ENCODE peak calls at places on chromosomes 4 and X, in eight cellular contexts. B, Z, U, H, E, D, W and V are unnamed samples.

GRCh38 chr4:73718375-73719373 is 21.7 kb upstream of the CXCL8 start:
- DNase-seq in Z (no peak), E (no peak), H (no peak), B (no peak), W (no peak), D (no peak), U (no peak), V (no peak)

GRCh38 chr4:113383111-113383785 is 333.8 kb downstream of the ANK2 start:
- DNase-seq in E (no peak), U (no peak), W (no peak), Z (peak; percentile 36), D (no peak), H (no peak), B (peak; percentile 93), V (no peak)

GRCh38 chr4:112862318-112862674 is 187.2 kb upstream of the ANK2 start:
- DNase-seq in B (no peak), D (no peak), H (no peak), E (no peak), U (no peak), Z (no peak), W (no peak), V (no peak)

GRCh38 chr4:125849869-125850268 is 535.1 kb downstream of the FAT4 start:
- DNase-seq in Z (no peak), U (no peak), B (peak; percentile 56), E (peak; percentile 7), H (no peak), D (no peak), W (no peak), V (no peak)

GRCh38 chrX:48509619-48510018 is 827 bp downstream of the PORCN start:
- DNase-seq in W (no peak), Z (no peak), D (no peak), B (no peak), H (no peak), U (no peak), E (no peak), V (no peak)

GRCh38 chr4:122842984-122843531 is 16.4 kb downstream of the FGF2 start:
- DNase-seq in E (no peak), D (no peak), B (no peak), H (no peak), Z (no peak), U (no peak), W (no peak), V (no peak)

GRCh38 chr4:113300384-113301011 is 251.0 kb downstream of the ANK2 start:
- DNase-seq in E (peak; percentile 69), U (no peak), W (no peak), H (no peak), B (peak; percentile 95), D (no peak), Z (peak; percentile 36), V (no peak)

GRCh38 chr4:13264126-13264525 is 220.0 kb downstream of the RAB28 start:
- DNase-seq in D (no peak), U (no peak), E (no peak), Z (no peak), B (peak; percentile 26), W (no peak), H (no peak), V (no peak)

GRCh38 chr4:47722176-47722575 is 115.7 kb downstream of the CORIN start:
- DNase-seq in B (no peak), H (no peak), W (no peak), Z (no peak), U (no peak), E (no peak), D (no peak), V (no peak)

GRCh38 chr4:42586775-42587174 is 70.1 kb downstream of the ATP8A1 start:
- DNase-seq in B (no peak), E (no peak), Z (no peak), D (no peak), W (no peak), H (no peak), U (no peak), V (no peak)

GRCh38 chr4:128387600-128388351 is 100.2 kb upstream of the PGRMC2 start:
- DNase-seq in E (no peak), U (no peak), B (no peak), H (no peak), Z (peak; percentile 62), D (no peak), W (no peak), V (no peak)

GRCh38 chr4:88866862-88867550 is 169.4 kb upstream of the NAP1L5 start:
- DNase-seq in E (no peak), U (no peak), H (no peak), W (no peak), D (no peak), B (no peak), Z (peak; percentile 20), V (no peak)

GRCh38 chr4:83664071-83664470 is 128.2 kb downstream of the GPAT3 start:
- DNase-seq in Z (no peak), D (no peak), W (no peak), E (no peak), B (no peak), H (no peak), U (no peak), V (no peak)

GRCh38 chr4:119106036-119107000 is 29.3 kb upstream of the MYOZ2 start:
- DNase-seq in W (no peak), H (no peak), U (no peak), D (no peak), B (no peak), E (no peak), Z (no peak), V (no peak)

GRCh38 chrX:154123241-154124219 is 20.5 kb upstream of the OPN1LW start:
- DNase-seq in D (no peak), W (no peak), U (peak; percentile 27), B (peak; percentile 21), Z (no peak), H (no peak), E (no peak), V (no peak)

GRCh38 chr4:95263960-95264359 is 284.8 kb downstream of the UNC5C start:
- DNase-seq in W (no peak), U (no peak), E (no peak), H (no peak), B (no peak), D (no peak), Z (no peak), V (no peak)

GRCh38 chr4:145935253-145936141 is 3.1 kb downstream of the ZNF827 start:
- DNase-seq in U (peak; percentile 35), W (no peak), B (peak; percentile 54), E (no peak), D (no peak), H (no peak), Z (no peak), V (peak; percentile 60)

GRCh38 chr4:103365285-103365684 is 167.1 kb upstream of the CENPE start:
- DNase-seq in H (no peak), W (no peak), U (no peak), Z (no peak), D (no peak), B (no peak), E (no peak), V (no peak)

GRCh38 chr4:182143822-182144620 is 99.2 kb upstream of the TENM3 start:
- DNase-seq in U (peak; percentile 74), H (peak; percentile 87), B (peak; percentile 68), D (no peak), W (no peak), E (peak; percentile 54), Z (peak; percentile 69), V (peak; percentile 51)

GRCh38 chrX:126141014-126141413 is 25.1 kb downstream of the DCAF12L2 start:
- DNase-seq in Z (no peak), W (no peak), U (no peak), B (no peak), D (no peak), H (no peak), E (no peak), V (no peak)
- TF ChIP-seq CTCF in Z (no peak), W (no peak), U (no peak), B (no peak), D (no peak), H (no peak), E (no peak), V (no peak)

DNA sequence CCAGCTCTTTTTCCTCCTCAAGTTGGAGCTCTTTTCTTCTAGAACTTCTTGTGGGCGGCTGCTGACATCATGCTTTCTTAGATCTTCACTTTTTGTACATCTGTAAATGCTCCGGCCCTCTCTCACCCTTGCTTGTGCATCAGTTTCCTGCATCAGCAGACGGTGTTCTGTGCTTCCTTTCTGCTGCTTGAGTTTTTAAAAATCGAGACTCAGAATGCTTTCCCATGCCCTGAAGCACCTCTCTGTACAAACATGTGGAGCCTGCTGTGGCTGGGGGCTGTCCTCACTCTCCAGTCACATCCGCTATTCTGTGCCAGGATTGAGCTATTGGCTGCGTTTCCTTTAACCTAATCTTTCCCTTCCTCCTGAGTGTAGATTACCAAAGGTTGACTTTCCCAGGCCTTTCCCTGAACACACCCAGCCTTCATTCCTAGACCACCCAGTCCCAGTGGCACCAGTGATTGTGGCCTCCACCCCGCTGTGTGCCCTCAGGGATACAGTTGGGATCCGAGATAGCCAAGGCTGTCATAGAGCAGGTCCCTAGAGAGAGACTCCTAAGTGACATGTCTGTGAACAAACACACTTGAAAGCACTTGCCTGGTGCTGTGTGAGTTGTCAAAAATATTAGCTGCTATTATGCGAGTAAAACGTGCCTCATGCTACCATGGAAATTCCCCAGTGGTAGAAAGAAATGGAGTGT is 41.9 kb downstream of the TNIP2 start:
- DNase-seq in D (no peak), Z (no peak), E (no peak), B (peak; percentile 86), H (no peak), U (peak; percentile 80), W (no peak), V (no peak)
- TF ChIP-seq CTCF in D (no peak), Z (no peak), E (no peak), B (peak; percentile 24), H (no peak), U (no peak), W (no peak), V (no peak)

GRCh38 chr4:150826302-150826701 is 188.8 kb downstream of the LRBA start:
- DNase-seq in H (no peak), B (no peak), W (no peak), E (no peak), D (no peak), Z (no peak), U (no peak), V (no peak)

GRCh38 chr4:150827226-150827625 is 187.9 kb downstream of the LRBA start:
- DNase-seq in W (no peak), U (no peak), E (no peak), B (no peak), Z (no peak), D (no peak), H (no peak), V (no peak)

GRCh38 chr4:150822407-150822806 is 192.7 kb downstream of the LRBA start:
- DNase-seq in U (no peak), D (no peak), E (no peak), H (no peak), Z (no peak), W (no peak), B (no peak), V (no peak)

GRCh38 chr4:150828159-150828558 is 186.9 kb downstream of the LRBA start:
- DNase-seq in Z (no peak), B (no peak), H (no peak), D (no peak), U (no peak), E (no peak), W (no peak), V (no peak)
- TF ChIP-seq CTCF in Z (no peak), B (no peak), H (no peak), D (peak; percentile 7), U (no peak), E (no peak), W (no peak), V (no peak)

GRCh38 chr4:180031330-180031729 is 2211.9 kb upstream of the TENM3 start:
- DNase-seq in H (no peak), D (no peak), W (no peak), E (no peak), B (no peak), Z (no peak), U (no peak), V (no peak)

GRCh38 chr4:180028682-180029081 is 2214.5 kb upstream of the TENM3 start:
- DNase-seq in U (peak; percentile 82), H (no peak), W (no peak), E (no peak), Z (no peak), B (no peak), D (no peak), V (peak; percentile 45)
- TF ChIP-seq CTCF in U (peak; percentile 82), H (peak; percentile 54), W (no peak), E (peak; percentile 41), Z (no peak), B (no peak), D (peak; percentile 5), V (peak; percentile 65)